ENCODE peak calls at places on chromosome 10, in seven cellular contexts. One of them, this sample, is unnamed.

GRCh38 chr10:113177936-113178335 is 227.9 kb downstream of the TCF7L2 start:
- DNase-seq in fibroblast of lung: no peak
- DNase-seq in GM12878: no peak
- DNase-seq in PC-3: no peak
- DNase-seq in GM23248: no peak
- DNase-seq in HCT116: no peak
- DNase-seq in astrocyte: no peak
- DNase-seq in this sample: no peak

GRCh38 chr10:14302035-14302434 is 28.7 kb downstream of the FRMD4A start:
- DNase-seq in fibroblast of lung: peak
- DNase-seq in GM12878: no peak
- DNase-seq in PC-3: peak
- DNase-seq in GM23248: peak
- DNase-seq in HCT116: no peak
- DNase-seq in astrocyte: peak
- DNase-seq in this sample: peak

GRCh38 chr10:34102237-34102673 is 712.8 kb downstream of the PARD3 start:
- DNase-seq in fibroblast of lung: peak
- DNase-seq in GM12878: no peak
- DNase-seq in PC-3: no peak
- DNase-seq in GM23248: peak
- DNase-seq in HCT116: no peak
- DNase-seq in astrocyte: peak
- DNase-seq in this sample: no peak

GRCh38 chr10:14586901-14587300 is 187.8 kb downstream of the FAM107B start:
- DNase-seq in fibroblast of lung: no peak
- DNase-seq in GM12878: no peak
- DNase-seq in PC-3: no peak
- DNase-seq in GM23248: no peak
- DNase-seq in HCT116: no peak
- DNase-seq in astrocyte: no peak
- DNase-seq in this sample: peak

GRCh38 chr10:13765641-13766341 is 179.0 kb downstream of the PRPF18 start:
- DNase-seq in fibroblast of lung: peak
- DNase-seq in GM12878: no peak
- DNase-seq in PC-3: no peak
- DNase-seq in GM23248: no peak
- DNase-seq in HCT116: no peak
- DNase-seq in astrocyte: peak
- DNase-seq in this sample: no peak

GRCh38 chr10:31041011-31041410 is 9.3 kb upstream of the ZNF438 start:
- DNase-seq in fibroblast of lung: peak
- DNase-seq in GM12878: no peak
- DNase-seq in PC-3: peak
- DNase-seq in GM23248: no peak
- DNase-seq in HCT116: no peak
- DNase-seq in astrocyte: peak
- DNase-seq in this sample: no peak

GRCh38 chr10:73247509-73248258 is 629 bp upstream of the DNAJC9 start:
- DNase-seq in fibroblast of lung: no peak
- DNase-seq in GM12878: no peak
- DNase-seq in PC-3: peak
- DNase-seq in GM23248: peak
- DNase-seq in HCT116: no peak
- DNase-seq in astrocyte: no peak
- DNase-seq in this sample: no peak

GRCh38 chr10:86868353-86868752 is 89.1 kb downstream of the MMRN2 start:
- DNase-seq in fibroblast of lung: peak
- DNase-seq in GM12878: no peak
- DNase-seq in PC-3: no peak
- DNase-seq in GM23248: no peak
- DNase-seq in HCT116: no peak
- DNase-seq in astrocyte: peak
- DNase-seq in this sample: no peak

GRCh38 chr10:114714281-114714741 is 56.2 kb upstream of the ABLIM1 start:
- DNase-seq in fibroblast of lung: peak
- DNase-seq in GM12878: no peak
- DNase-seq in PC-3: peak
- DNase-seq in GM23248: peak
- DNase-seq in HCT116: no peak
- DNase-seq in astrocyte: peak
- DNase-seq in this sample: peak

GRCh38 chr10:93413252-93413689 is 68.9 kb downstream of the MYOF start:
- DNase-seq in fibroblast of lung: no peak
- DNase-seq in GM12878: no peak
- DNase-seq in PC-3: no peak
- DNase-seq in GM23248: peak
- DNase-seq in HCT116: no peak
- DNase-seq in astrocyte: no peak
- DNase-seq in this sample: no peak

GRCh38 chr10:29496341-29497162 is 138.2 kb downstream of the SVIL start:
- DNase-seq in fibroblast of lung: peak
- DNase-seq in GM12878: no peak
- DNase-seq in PC-3: peak
- DNase-seq in GM23248: peak
- DNase-seq in HCT116: peak
- DNase-seq in astrocyte: peak
- DNase-seq in this sample: peak

GRCh38 chr10:113751116-113751728 is at the start of gene PLEKHS1:
- DNase-seq in fibroblast of lung: peak
- DNase-seq in GM12878: no peak
- DNase-seq in PC-3: peak
- DNase-seq in GM23248: no peak
- DNase-seq in HCT116: no peak
- DNase-seq in astrocyte: no peak
- DNase-seq in this sample: peak

GRCh38 chr10:68007356-68007755 is 67.7 kb downstream of the HERC4 start:
- DNase-seq in fibroblast of lung: no peak
- DNase-seq in GM12878: no peak
- DNase-seq in PC-3: no peak
- DNase-seq in GM23248: no peak
- DNase-seq in HCT116: no peak
- DNase-seq in astrocyte: no peak
- DNase-seq in this sample: no peak

GRCh38 chr10:119659951-119660350 is 8.8 kb downstream of the BAG3 start:
- DNase-seq in fibroblast of lung: no peak
- DNase-seq in GM12878: no peak
- DNase-seq in PC-3: no peak
- DNase-seq in GM23248: no peak
- DNase-seq in HCT116: no peak
- DNase-seq in astrocyte: no peak
- DNase-seq in this sample: no peak

GRCh38 chr10:76352300-76352699 is 920.9 kb downstream of the LRMDA start:
- DNase-seq in fibroblast of lung: peak
- DNase-seq in GM12878: no peak
- DNase-seq in PC-3: peak
- DNase-seq in GM23248: peak
- DNase-seq in HCT116: peak
- DNase-seq in astrocyte: peak
- DNase-seq in this sample: peak

DNA sequence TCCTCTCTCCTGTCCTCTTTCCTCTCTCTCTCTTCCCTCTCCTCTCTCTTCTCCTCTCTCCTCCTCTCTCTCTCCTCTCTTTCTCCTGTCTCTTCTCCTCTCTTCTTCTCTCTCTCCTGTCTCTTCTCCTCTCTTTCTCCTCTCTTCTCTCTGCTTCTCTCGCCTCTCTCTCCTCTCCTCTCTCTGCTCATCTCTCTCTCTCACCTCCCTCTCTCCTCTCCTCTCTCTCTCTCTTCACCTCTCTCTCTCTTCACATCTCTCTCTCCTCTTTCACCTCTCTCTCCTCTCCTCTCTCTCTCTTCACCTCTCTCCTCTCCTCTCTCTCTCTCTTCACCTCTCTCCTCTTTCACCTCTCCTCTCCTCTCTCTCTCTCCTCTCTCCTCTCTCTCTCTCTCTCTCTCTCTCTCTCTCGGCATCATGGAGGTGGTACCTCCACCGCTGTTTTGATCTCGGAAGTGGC is 30.1 kb downstream of the CFAP46 start:
- DNase-seq in fibroblast of lung: no peak
- DNase-seq in GM12878: no peak
- DNase-seq in PC-3: no peak
- DNase-seq in GM23248: no peak
- DNase-seq in HCT116: no peak
- DNase-seq in astrocyte: no peak
- DNase-seq in this sample: no peak
- H3K27ac ChIP-seq in fibroblast of lung: no peak
- H3K27ac ChIP-seq in GM12878: no peak
- H3K27ac ChIP-seq in PC-3: no peak
- H3K27ac ChIP-seq in GM23248: no peak
- H3K27ac ChIP-seq in HCT116: no peak
- H3K27ac ChIP-seq in astrocyte: no peak
- H3K27ac ChIP-seq in this sample: no peak

GRCh38 chr10:23192396-23192740 is 256 bp downstream of the PTF1A start:
- DNase-seq in fibroblast of lung: no peak
- DNase-seq in GM12878: no peak
- DNase-seq in PC-3: no peak
- DNase-seq in GM23248: no peak
- DNase-seq in HCT116: no peak
- DNase-seq in astrocyte: no peak
- DNase-seq in this sample: peak
- TF ChIP-seq EZH2 in fibroblast of lung: peak
- TF ChIP-seq EZH2 in GM12878: no peak
- TF ChIP-seq EZH2 in PC-3: no peak
- TF ChIP-seq EZH2 in GM23248: no peak
- TF ChIP-seq EZH2 in HCT116: no peak
- TF ChIP-seq EZH2 in astrocyte: peak
- TF ChIP-seq EZH2 in this sample: peak

DNA sequence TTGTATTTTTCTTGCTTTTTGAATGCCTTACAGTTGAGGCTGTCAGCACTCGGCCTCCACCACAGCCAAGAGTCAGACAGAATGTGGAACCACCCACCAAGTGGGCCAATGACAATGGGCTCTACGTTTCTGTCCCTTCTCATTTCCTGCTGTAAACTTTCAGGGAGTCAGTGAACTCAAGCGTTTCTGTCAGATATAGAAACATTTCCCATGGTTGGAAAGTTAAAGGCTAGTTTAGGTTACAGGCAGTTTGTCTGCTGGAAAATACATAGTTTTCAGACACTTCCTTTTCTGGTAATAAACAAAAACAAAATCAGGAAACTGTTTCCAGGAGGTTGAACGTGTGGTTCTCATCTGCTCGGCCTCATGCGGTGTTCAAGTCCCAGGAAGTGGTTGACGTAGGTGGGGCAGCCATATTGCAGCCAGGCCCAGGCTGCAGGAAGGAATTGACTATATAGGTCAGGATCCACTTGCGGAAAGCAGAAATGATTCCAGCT is 245.1 kb downstream of the CAMK1D start:
- DNase-seq in fibroblast of lung: no peak
- DNase-seq in GM12878: no peak
- DNase-seq in PC-3: no peak
- DNase-seq in GM23248: no peak
- DNase-seq in HCT116: no peak
- DNase-seq in astrocyte: no peak
- DNase-seq in this sample: no peak
- H2AFZ ChIP-seq in fibroblast of lung: no peak
- H2AFZ ChIP-seq in GM12878: no peak
- H2AFZ ChIP-seq in PC-3: no peak
- H2AFZ ChIP-seq in GM23248: no peak
- H2AFZ ChIP-seq in HCT116: no peak
- H2AFZ ChIP-seq in astrocyte: no peak
- H2AFZ ChIP-seq in this sample: no peak

GRCh38 chr10:43781480-43782361 is 133.0 kb upstream of the ZNF32 start:
- DNase-seq in fibroblast of lung: peak
- DNase-seq in GM12878: peak
- DNase-seq in PC-3: peak
- DNase-seq in GM23248: no peak
- DNase-seq in HCT116: no peak
- DNase-seq in astrocyte: peak
- DNase-seq in this sample: no peak
- H3K27ac ChIP-seq in fibroblast of lung: no peak
- H3K27ac ChIP-seq in GM12878: no peak
- H3K27ac ChIP-seq in PC-3: no peak
- H3K27ac ChIP-seq in GM23248: no peak
- H3K27ac ChIP-seq in HCT116: no peak
- H3K27ac ChIP-seq in astrocyte: no peak
- H3K27ac ChIP-seq in this sample: no peak

GRCh38 chr10:123891147-123892011 is at the start of gene CPXM2:
- DNase-seq in fibroblast of lung: no peak
- DNase-seq in GM12878: no peak
- DNase-seq in PC-3: no peak
- DNase-seq in GM23248: peak
- DNase-seq in HCT116: no peak
- DNase-seq in astrocyte: no peak
- DNase-seq in this sample: no peak
- TF ChIP-seq EZH2 in fibroblast of lung: no peak
- TF ChIP-seq EZH2 in GM12878: no peak
- TF ChIP-seq EZH2 in PC-3: no peak
- TF ChIP-seq EZH2 in GM23248: no peak
- TF ChIP-seq EZH2 in HCT116: no peak
- TF ChIP-seq EZH2 in astrocyte: peak
- TF ChIP-seq EZH2 in this sample: no peak

GRCh38 chr10:52541082-52541481 is 227.0 kb downstream of the DKK1 start:
- DNase-seq in fibroblast of lung: no peak
- DNase-seq in GM12878: no peak
- DNase-seq in PC-3: peak
- DNase-seq in GM23248: peak
- DNase-seq in HCT116: no peak
- DNase-seq in astrocyte: peak
- DNase-seq in this sample: no peak
- H2AFZ ChIP-seq in fibroblast of lung: no peak
- H2AFZ ChIP-seq in GM12878: no peak
- H2AFZ ChIP-seq in PC-3: peak
- H2AFZ ChIP-seq in GM23248: peak
- H2AFZ ChIP-seq in HCT116: peak
- H2AFZ ChIP-seq in astrocyte: no peak
- H2AFZ ChIP-seq in this sample: peak

GRCh38 chr10:103693070-103693811 is 162.1 kb downstream of the SH3PXD2A start:
- DNase-seq in fibroblast of lung: peak
- DNase-seq in GM12878: no peak
- DNase-seq in PC-3: no peak
- DNase-seq in GM23248: peak
- DNase-seq in HCT116: no peak
- DNase-seq in astrocyte: no peak
- DNase-seq in this sample: no peak
- H3K27ac ChIP-seq in fibroblast of lung: no peak
- H3K27ac ChIP-seq in GM12878: peak
- H3K27ac ChIP-seq in PC-3: no peak
- H3K27ac ChIP-seq in GM23248: no peak
- H3K27ac ChIP-seq in HCT116: no peak
- H3K27ac ChIP-seq in astrocyte: no peak
- H3K27ac ChIP-seq in this sample: no peak

DNA sequence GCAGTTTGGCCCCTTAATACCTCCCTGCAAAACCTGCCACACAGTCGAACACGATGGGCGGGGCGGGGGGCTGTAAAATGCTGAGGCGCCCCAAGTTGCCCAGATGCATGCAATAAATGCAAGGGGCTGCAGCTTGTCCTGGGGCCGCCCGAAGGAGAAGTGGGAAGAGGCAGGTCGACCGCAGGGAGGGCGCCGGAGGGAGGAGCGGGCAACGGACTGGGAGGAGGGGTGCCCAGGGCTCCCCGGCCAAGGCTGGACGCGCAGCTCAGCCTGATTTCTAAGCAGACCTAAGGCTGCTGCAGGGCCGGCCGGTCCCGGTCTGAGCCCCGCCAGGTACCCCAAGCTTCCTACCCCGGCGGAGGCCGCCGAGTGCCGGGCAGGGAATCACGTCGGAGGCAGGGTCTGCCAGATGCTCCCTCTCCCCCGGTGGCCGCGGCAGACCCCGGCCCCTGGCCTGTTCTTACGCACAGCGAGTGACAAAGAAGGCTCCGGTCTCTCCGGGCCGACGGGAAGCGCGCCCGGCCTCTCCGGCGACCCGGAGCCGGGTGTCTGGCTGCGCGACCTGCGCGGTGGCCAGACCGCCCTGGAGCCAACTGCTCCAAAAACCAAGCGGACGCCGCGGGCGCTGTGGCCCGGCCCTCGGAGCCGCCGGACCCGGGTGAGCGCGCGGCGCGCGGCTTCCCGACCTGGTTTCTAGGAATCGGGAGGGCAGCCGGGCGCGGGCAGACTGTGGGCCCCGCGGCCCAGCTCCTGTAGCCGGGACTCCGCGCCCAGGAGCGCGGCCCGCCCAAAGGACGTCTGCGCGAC is 740 bp upstream of the EBF3 start:
- DNase-seq in fibroblast of lung: no peak
- DNase-seq in GM12878: no peak
- DNase-seq in PC-3: no peak
- DNase-seq in GM23248: no peak
- DNase-seq in HCT116: no peak
- DNase-seq in astrocyte: no peak
- DNase-seq in this sample: no peak
- TF ChIP-seq EZH2 in fibroblast of lung: peak
- TF ChIP-seq EZH2 in GM12878: no peak
- TF ChIP-seq EZH2 in PC-3: peak
- TF ChIP-seq EZH2 in GM23248: peak
- TF ChIP-seq EZH2 in HCT116: no peak
- TF ChIP-seq EZH2 in astrocyte: peak
- TF ChIP-seq EZH2 in this sample: peak